ENCODE peak calls at places on chromosomes 3 and 15, in four cellular contexts. H is cardiac muscle cell, B is tibial nerve, L is pancreas. P is an unnamed sample. For H3K27me3, the result is how much of the 10 kb centered on the place peaks cover.

GRCh38 chr3:30578479-30578878 is 27.9 kb upstream of the TGFBR2 start:
- DNase-seq in H (no peak), B (peak), L (no peak), P (no peak)

GRCh38 chr3:1272541-1273265 is 179.9 kb downstream of the CNTN6 start:
- DNase-seq in B (no peak), H (no peak), L (no peak), P (no peak)

GRCh38 chr15:93088981-93089854 is at the start of gene RGMA:
- DNase-seq in B (no peak), H (peak), L (peak), P (no peak)

GRCh38 chr3:108114423-108115065 is 23.7 kb upstream of the CD47 start:
- DNase-seq in L (no peak), H (no peak), B (no peak), P (no peak)

GRCh38 chr3:185807455-185808068 is 17.3 kb downstream of the IGF2BP2 start:
- DNase-seq in B (no peak), L (no peak), H (no peak), P (no peak)

GRCh38 chr3:149393355-149394165 is 16.1 kb upstream of the TM4SF1 start:
- DNase-seq in H (peak), L (peak), B (peak), P (peak)

GRCh38 chr3:144197582-144197981 is 226.0 kb downstream of the DIPK2A start:
- DNase-seq in B (no peak), L (no peak), H (no peak), P (no peak)

GRCh38 chr3:58039609-58040008 is 31.4 kb downstream of the FLNB start:
- DNase-seq in B (no peak), L (no peak), H (no peak), P (no peak)

GRCh38 chr3:122921791-122922651 is 105.5 kb downstream of the SEMA5B start:
- DNase-seq in L (no peak), H (peak), B (no peak), P (peak)

GRCh38 chr15:52295421-52295991 is at the start of gene MYO5C:
- DNase-seq in H (peak), L (peak), B (peak), P (no peak)

DNA sequence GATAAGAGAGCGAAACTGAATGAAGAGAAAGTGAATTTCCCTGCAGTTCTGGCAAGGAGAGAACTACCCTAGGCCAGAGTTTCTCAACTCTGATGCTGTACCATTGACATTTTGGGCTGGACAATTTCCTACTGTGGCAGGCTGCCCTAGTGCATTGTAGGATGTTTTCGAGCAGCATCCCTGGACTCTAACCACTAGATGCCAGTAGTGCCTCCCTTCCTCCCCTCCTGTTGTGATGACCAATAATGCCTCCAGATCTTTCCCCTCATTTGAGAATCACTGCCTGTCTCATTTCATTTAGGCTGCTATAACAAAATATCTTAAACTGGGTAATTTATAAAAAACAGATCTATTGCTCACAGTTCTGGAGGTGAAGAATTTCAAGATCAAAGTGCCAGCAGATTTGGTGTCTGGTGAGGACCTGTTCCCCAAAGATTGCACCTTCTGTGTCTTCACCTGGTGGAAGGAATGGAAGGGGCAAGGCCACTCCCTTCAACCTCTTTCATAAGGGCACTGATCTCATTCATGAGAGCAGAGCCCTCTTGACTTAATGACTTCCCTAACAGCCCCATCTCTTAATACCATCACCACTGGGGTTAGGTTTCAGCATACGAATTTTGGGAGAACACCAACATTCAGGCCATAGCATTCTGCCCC is 188.9 kb upstream of the MEIS2 start:
- DNase-seq in L (no peak), B (no peak), H (peak), P (no peak)
- TF ChIP-seq CTCF in L (no peak), B (no peak), H (peak), P (peak)

GRCh38 chr3:46546896-46547440 is 19.1 kb downstream of the LRRC2 start:
- DNase-seq in B (no peak), L (no peak), H (no peak), P (no peak)

GRCh38 chr3:46542344-46542743 is 23.8 kb downstream of the LRRC2 start:
- DNase-seq in B (no peak), L (no peak), H (no peak), P (no peak)

GRCh38 chr3:46542801-46543201 is 23.3 kb downstream of the LRRC2 start:
- DNase-seq in H (no peak), B (no peak), L (no peak), P (no peak)

GRCh38 chr3:46545695-46546630 is 20.1 kb downstream of the LRRC2 start:
- DNase-seq in H (no peak), L (no peak), B (no peak), P (no peak)

DNA sequence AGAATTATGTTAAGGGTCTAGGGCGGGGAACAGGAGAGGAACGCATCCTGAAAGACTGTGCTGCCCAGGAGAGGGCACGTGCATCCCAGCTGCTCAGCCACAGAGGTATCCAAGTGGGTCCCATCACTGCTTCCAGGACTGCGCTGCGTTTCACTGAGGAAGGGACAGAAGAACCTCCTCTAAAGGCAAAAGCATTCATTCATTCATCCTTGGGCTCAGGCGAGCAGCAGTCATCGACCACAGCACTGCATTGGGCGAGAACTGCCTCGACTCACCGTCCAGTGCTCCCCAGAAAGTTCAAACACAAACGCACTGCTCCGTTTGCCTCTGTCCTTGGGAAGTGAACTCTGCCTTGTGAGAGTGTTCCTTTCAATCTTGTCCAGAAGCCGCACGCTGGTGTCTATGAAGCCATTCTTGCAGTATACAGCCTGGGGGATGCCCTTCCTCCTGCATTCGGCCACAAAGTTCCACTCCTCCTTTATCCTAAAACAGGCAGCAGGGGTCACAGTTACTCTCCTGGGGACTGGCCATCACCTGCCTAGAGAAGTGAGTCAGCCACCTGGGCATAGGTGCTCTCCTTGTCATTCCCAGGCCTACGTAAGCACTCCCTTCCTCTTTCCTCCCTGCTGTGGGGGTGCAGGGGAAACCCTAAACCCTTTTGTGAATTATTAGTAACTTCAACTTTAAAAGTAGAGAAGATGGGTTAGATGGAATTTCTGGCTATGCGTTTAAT is 21.2 kb downstream of the LRRC2 start:
- DNase-seq in B (no peak), H (no peak), L (no peak), P (no peak)
- H3K4me3 ChIP-seq in B (no peak), H (no peak), L (no peak), P (no peak)

GRCh38 chr15:40365624-40366023 is 7.6 kb downstream of the DISP2 start:
- DNase-seq in H (no peak), L (no peak), B (no peak), P (no peak)

GRCh38 chr15:40361640-40362039 is 3.6 kb downstream of the DISP2 start:
- DNase-seq in L (no peak), B (no peak), H (no peak), P (no peak)

GRCh38 chr15:40365016-40365415 is 7.0 kb downstream of the DISP2 start:
- DNase-seq in B (no peak), L (no peak), H (no peak), P (no peak)

GRCh38 chr15:40364259-40364658 is 6.2 kb downstream of the DISP2 start:
- DNase-seq in L (no peak), H (no peak), B (no peak), P (no peak)

GRCh38 chr15:40363611-40364010 is 5.6 kb downstream of the DISP2 start:
- DNase-seq in L (no peak), H (no peak), B (no peak), P (no peak)
- H3K27me3 ChIP-seq in L (under half), H (under half), B (under half), P (under half)

DNA sequence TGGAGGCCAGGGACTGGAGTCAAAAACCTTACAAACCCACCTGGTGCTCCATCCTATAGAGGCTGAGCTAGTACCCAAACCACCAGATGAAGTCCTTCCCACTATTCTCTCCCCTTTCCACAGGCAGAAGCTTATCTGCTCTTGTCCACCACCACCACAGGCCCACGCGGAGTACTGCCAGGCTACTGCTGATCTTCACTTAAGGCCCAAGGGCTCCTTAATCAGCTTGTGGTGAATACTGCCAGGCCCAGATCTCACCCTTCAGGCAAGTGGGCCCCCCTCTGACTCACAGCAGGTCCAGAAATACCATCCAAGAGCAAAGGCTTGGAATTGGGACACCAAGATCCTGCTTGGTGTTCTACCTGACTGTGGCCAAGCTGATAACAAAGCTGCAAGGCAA is 598.1 kb upstream of the CBLB start:
- DNase-seq in B (no peak), H (no peak), L (no peak), P (no peak)
- TF ChIP-seq CTCF in B (no peak), H (no peak), L (no peak), P (no peak)

GRCh38 chr3:138862531-138862923 is 27.8 kb upstream of the PIK3CB start:
- DNase-seq in B (no peak), L (peak), H (no peak), P (no peak)
- H3K4me3 ChIP-seq in B (no peak), L (no peak), H (no peak), P (no peak)

GRCh38 chr15:76339302-76340197 is 3.0 kb downstream of the ISL2 start:
- DNase-seq in L (no peak), H (peak), B (no peak), P (peak)
- H3K27me3 ChIP-seq in L (half or more), H (half or more), B (under half), P (under half)

GRCh38 chr3:21170964-21171363 is 580.0 kb downstream of the ZNF385D start:
- DNase-seq in H (peak), L (no peak), B (no peak), P (no peak)
- TF ChIP-seq CTCF in H (peak), L (no peak), B (no peak), P (peak)

GRCh38 chr3:43285644-43286043 is 696 bp upstream of the SNRK start:
- DNase-seq in H (no peak), L (peak), B (no peak), P (no peak)
- H3K4me3 ChIP-seq in H (peak), L (no peak), B (peak), P (no peak)

DNA sequence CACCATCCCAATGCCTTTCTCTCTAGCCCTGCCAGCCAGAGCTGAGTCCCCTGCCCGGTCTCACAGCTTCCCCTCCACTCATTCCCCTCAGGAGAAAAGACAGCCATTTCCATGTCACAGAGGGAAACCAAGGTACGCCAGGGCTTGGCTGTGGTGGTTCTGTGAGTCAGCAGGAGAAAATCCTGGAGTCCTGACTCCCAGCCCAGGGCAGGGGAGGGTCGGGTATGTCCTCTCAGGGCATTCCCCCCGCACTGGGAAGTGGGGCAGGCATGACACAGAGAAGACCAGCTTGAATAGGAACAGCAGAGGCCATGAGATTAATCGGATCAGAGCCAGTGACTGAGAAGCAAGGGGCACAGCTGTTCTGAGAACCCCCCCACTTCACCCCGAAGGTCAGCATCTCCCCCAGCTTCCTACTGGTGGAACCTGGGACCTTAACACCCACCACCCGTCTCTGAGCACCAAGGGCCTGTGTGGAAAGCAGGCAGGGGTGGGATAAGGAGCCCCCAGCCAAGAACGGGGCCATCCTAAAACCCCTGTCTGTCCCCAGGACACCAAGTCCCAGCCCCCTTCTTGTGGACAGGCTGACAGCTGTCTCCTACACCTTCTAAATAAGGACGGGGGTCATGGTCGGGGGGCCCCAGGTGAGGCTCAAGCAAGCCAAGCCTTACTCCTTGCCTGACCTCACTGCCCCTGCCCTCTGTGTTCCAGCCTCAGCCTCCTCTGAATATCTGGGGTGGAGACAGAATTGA is 843 bp upstream of the SLC38A3 start:
- DNase-seq in L (no peak), H (no peak), B (no peak), P (no peak)
- H3K27me3 ChIP-seq in L (under half), H (under half), B (under half), P (under half)

P was measured in GM06990.